ENCODE peak calls at places on chromosome 16, in four cellular contexts. P, E, B and N are unnamed samples.

GRCh38 chr16:28264656-28265055 is 27.7 kb upstream of the SBK1 start:
- DNase-seq in P (no peak), E (peak), B (no peak), N (no peak)

GRCh38 chr16:10946308-10946707 is 1.9 kb downstream of the CLEC16A start:
- DNase-seq in P (no peak), E (no peak), B (no peak), N (peak)

GRCh38 chr16:76857402-76857801 is 333.6 kb upstream of the MON1B start:
- DNase-seq in P (no peak), E (no peak), B (no peak), N (no peak)

GRCh38 chr16:66020061-66020460 is 346.4 kb upstream of the CDH5 start:
- DNase-seq in P (no peak), E (no peak), B (no peak), N (no peak)

GRCh38 chr16:1057252-1057932 is 15.2 kb upstream of the SSTR5 start:
- DNase-seq in P (no peak), E (peak), B (no peak), N (peak)

GRCh38 chr16:3661311-3661710 is 6.8 kb downstream of the DNASE1 start:
- DNase-seq in P (no peak), E (no peak), B (no peak), N (no peak)

GRCh38 chr16:81517630-81518438 is 73.2 kb downstream of the CMIP start:
- DNase-seq in P (no peak), E (no peak), B (no peak), N (no peak)

GRCh38 chr16:19595043-19595767 is 39.7 kb downstream of the VPS35L start:
- DNase-seq in P (no peak), E (no peak), B (no peak), N (no peak)

GRCh38 chr16:23999663-24000062 is 163.9 kb downstream of the PRKCB start:
- DNase-seq in P (no peak), E (no peak), B (peak), N (no peak)

GRCh38 chr16:1451702-1452392 is 7.5 kb upstream of the CCDC154 start:
- DNase-seq in P (no peak), E (no peak), B (no peak), N (no peak)

GRCh38 chr16:27228621-27229501 is 25.5 kb downstream of the KDM8 start:
- DNase-seq in P (no peak), E (peak), B (no peak), N (no peak)

GRCh38 chr16:78461087-78461486 is 361.6 kb downstream of the WWOX start:
- DNase-seq in P (no peak), E (no peak), B (no peak), N (no peak)

GRCh38 chr16:89242795-89243200 is 25.3 kb downstream of the ZNF778 start:
- DNase-seq in P (no peak), E (no peak), B (no peak), N (peak)

GRCh38 chr16:57539072-57539796 is 2.9 kb upstream of the CCDC102A start:
- DNase-seq in P (no peak), E (no peak), B (peak), N (no peak)

GRCh38 chr16:27951752-27952151 is 111.8 kb downstream of the GSG1L start:
- DNase-seq in P (no peak), E (no peak), B (no peak), N (no peak)

GRCh38 chr16:50068550-50068949 is 2.8 kb downstream of the HEATR3 start:
- DNase-seq in P (no peak), E (no peak), B (no peak), N (no peak)

GRCh38 chr16:83453977-83454376 is 353.8 kb upstream of the HSBP1 start:
- DNase-seq in P (no peak), E (no peak), B (no peak), N (no peak)

GRCh38 chr16:84360170-84360569 is 8.2 kb upstream of the ATP2C2 start:
- DNase-seq in P (no peak), E (no peak), B (no peak), N (no peak)

GRCh38 chr16:9256196-9256595 is 164.8 kb downstream of the HAPSTR1 start:
- DNase-seq in P (peak), E (peak), B (no peak), N (peak)

GRCh38 chr16:89697161-89697615 is 4.3 kb downstream of the SPATA2L start:
- DNase-seq in P (no peak), E (no peak), B (no peak), N (no peak)

DNA sequence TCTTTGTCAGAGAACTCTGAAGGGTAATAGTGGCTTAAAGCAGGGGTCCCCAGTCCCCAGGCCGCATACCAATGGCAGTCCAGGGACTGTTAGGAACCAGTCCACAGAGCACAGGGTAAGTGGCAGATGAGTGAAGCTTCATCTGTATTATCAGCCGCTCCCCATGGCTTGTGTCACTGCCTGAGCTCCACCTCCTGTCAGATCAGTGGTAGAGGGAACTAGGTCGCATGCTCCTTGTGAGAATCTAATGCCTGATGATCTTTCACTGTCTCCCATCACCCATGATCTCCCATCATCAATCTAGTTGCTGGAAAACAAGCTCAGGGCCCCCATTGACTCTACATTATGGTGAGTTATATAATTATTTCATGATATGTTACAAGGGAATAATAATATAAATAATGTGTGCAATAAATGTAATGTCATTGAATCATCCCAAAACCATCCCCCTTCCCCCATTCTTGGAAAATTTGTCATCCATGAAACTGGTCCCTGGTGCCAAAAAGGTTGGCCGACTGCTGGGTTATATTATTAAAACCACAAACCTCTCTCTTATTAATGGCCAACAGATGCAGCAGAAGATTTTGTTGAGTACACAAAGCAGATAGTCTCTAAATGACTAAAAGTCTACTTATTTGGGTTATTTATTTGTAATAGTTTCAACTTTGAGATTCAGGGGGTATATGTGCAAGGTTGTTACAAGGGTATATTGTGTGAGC is 782.7 kb downstream of the CDH11 start:
- DNase-seq in P (no peak), E (no peak), B (no peak), N (no peak)
- TF ChIP-seq CBFB in P (no peak), E (no peak), B (no peak), N (no peak)

GRCh38 chr16:85498607-85499006 is 114.5 kb upstream of the GSE1 start:
- DNase-seq in P (no peak), E (no peak), B (peak), N (no peak)
- TF ChIP-seq CBFB in P (no peak), E (no peak), B (peak), N (no peak)

GRCh38 chr16:6096931-6097665 is 999.5 kb upstream of the EEF2KMT start:
- DNase-seq in P (no peak), E (no peak), B (no peak), N (no peak)
- TF ChIP-seq CBFB in P (no peak), E (no peak), B (no peak), N (no peak)

GRCh38 chr16:15404792-15405191 is 9.2 kb downstream of the MPV17L start:
- DNase-seq in P (no peak), E (no peak), B (no peak), N (no peak)
- TF ChIP-seq CBFB in P (no peak), E (no peak), B (no peak), N (no peak)